ENCODE peak calls at places on chromosomes 4 and X, in five cellular contexts. G, D, U, N and M are unnamed samples.

GRCh38 chr4:42562016-42562415 is 94.9 kb downstream of the ATP8A1 start:
- DNase-seq in G (no peak), U (no peak), D (no peak), N (no peak), M (no peak)

GRCh38 chr4:61320154-61320553 is 120.0 kb downstream of the ADGRL3 start:
- DNase-seq in N (no peak), G (no peak), U (no peak), D (no peak), M (peak; percentile 13)

GRCh38 chr4:139595989-139596679 is 40.1 kb upstream of the SETD7 start:
- DNase-seq in G (peak; percentile 67), U (no peak), N (no peak), D (no peak), M (no peak)

GRCh38 chr4:41719417-41719816 is 29.1 kb downstream of the PHOX2B start:
- DNase-seq in N (no peak), G (peak; percentile 15), U (no peak), D (no peak), M (peak; percentile 35)

GRCh38 chr4:65789850-65790249 is 119.6 kb upstream of the EPHA5 start:
- DNase-seq in U (no peak), N (no peak), G (no peak), D (no peak), M (no peak)

GRCh38 chr4:7971159-7971631 is 31.5 kb upstream of the AFAP1 start:
- DNase-seq in N (no peak), G (no peak), D (no peak), U (no peak), M (no peak)

GRCh38 chr4:113468165-113469022 is 293.1 kb downstream of the CAMK2D start:
- DNase-seq in N (no peak), U (no peak), G (peak; percentile 100), D (peak; percentile 27), M (peak; percentile 99)

GRCh38 chrX:16002185-16002584 is 121.2 kb upstream of the GRPR start:
- DNase-seq in U (no peak), N (no peak), G (no peak), D (no peak), M (no peak)

GRCh38 chrX:137428251-137428661 is 137.7 kb upstream of the ZIC3 start:
- DNase-seq in G (no peak), D (no peak), N (no peak), U (no peak), M (no peak)

GRCh38 chrX:17170973-17171372 is 204.0 kb upstream of the NHS start:
- DNase-seq in U (no peak), D (no peak), N (no peak), G (no peak), M (no peak)

GRCh38 chr4:143083811-143084472 is 100.8 kb upstream of the USP38 start:
- DNase-seq in D (no peak), U (no peak), G (peak; percentile 5), N (no peak), M (peak; percentile 1)

GRCh38 chrX:140664939-140665338 is 44.6 kb upstream of the LINC00632 start:
- DNase-seq in N (no peak), U (no peak), G (peak; percentile 33), D (no peak), M (no peak)

GRCh38 chr4:127498366-127498765 is 134.4 kb upstream of the INTU start:
- DNase-seq in N (no peak), U (no peak), G (no peak), D (no peak), M (peak; percentile 47)

GRCh38 chr4:177109769-177110168 is 199.9 kb upstream of the NEIL3 start:
- DNase-seq in U (no peak), D (no peak), G (no peak), N (no peak), M (no peak)

GRCh38 chr4:35252866-35253265 is 991.4 kb downstream of the ARAP2 start:
- DNase-seq in N (no peak), D (no peak), U (no peak), G (no peak), M (no peak)

GRCh38 chr4:6873792-6874461 is 35.7 kb upstream of the TBC1D14 start:
- DNase-seq in N (peak; percentile 68), G (peak; percentile 53), U (peak; percentile 72), D (peak; percentile 30), M (peak; percentile 81)